ENCODE peak calls at places on chromosomes 16 and 17, in seven cellular contexts. W, P, N, V, S, J and I are unnamed samples.

GRCh38 chr16:1903220-1903574 is 15.0 kb downstream of the HS3ST6 start:
- DNase-seq in W (no peak), P (no peak), N (no peak), V (no peak), S (no peak), J (no peak), I (no peak)

GRCh38 chr16:81005644-81006471 is 827 bp downstream of the CMC2 start:
- DNase-seq in W (peak), P (peak), N (no peak), V (no peak), S (no peak), J (no peak), I (peak)

GRCh38 chr17:73308017-73308823 is 3.6 kb downstream of the CDC42EP4 start:
- DNase-seq in W (peak), P (peak), N (no peak), V (no peak), S (peak), J (no peak), I (peak)

GRCh38 chr16:57482845-57483545 is 3.3 kb downstream of the DOK4 start:
- DNase-seq in W (no peak), P (peak), N (no peak), V (no peak), S (no peak), J (no peak), I (no peak)

GRCh38 chr17:16406742-16407674 is 8.4 kb upstream of the TRPV2 start:
- DNase-seq in W (no peak), P (no peak), N (peak), V (peak), S (peak), J (peak), I (no peak)

GRCh38 chr16:73420244-73421040 is 372.5 kb upstream of the ZFHX3 start:
- DNase-seq in W (no peak), P (no peak), N (no peak), V (no peak), S (no peak), J (no peak), I (no peak)

GRCh38 chr16:424623-425081 is 797 bp upstream of the RAB11FIP3 start:
- DNase-seq in W (no peak), P (no peak), N (no peak), V (no peak), S (no peak), J (no peak), I (peak)

GRCh38 chr16:727291-727977 is 528 bp downstream of the HAGHL start:
- DNase-seq in W (no peak), P (no peak), N (no peak), V (peak), S (peak), J (no peak), I (no peak)

GRCh38 chr17:40564883-40565744 is at the start of gene CCR7:
- DNase-seq in W (no peak), P (no peak), N (no peak), V (no peak), S (peak), J (no peak), I (no peak)

GRCh38 chr17:33370384-33370783 is 77.3 kb upstream of the ASIC2 start:
- DNase-seq in W (no peak), P (no peak), N (no peak), V (no peak), S (no peak), J (no peak), I (no peak)

GRCh38 chr16:56848955-56849689 is 15.9 kb upstream of the SLC12A3 start:
- DNase-seq in W (no peak), P (peak), N (no peak), V (no peak), S (no peak), J (no peak), I (no peak)

GRCh38 chr17:82477934-82478333 is 19.4 kb downstream of the NARF start:
- DNase-seq in W (no peak), P (no peak), N (no peak), V (no peak), S (no peak), J (no peak), I (no peak)

GRCh38 chr16:27333104-27333503 is 19.3 kb downstream of the IL4R start:
- DNase-seq in W (no peak), P (no peak), N (no peak), V (no peak), S (no peak), J (no peak), I (no peak)

GRCh38 chr17:73838815-73839214 is 194.6 kb upstream of the SDK2 start:
- DNase-seq in W (no peak), P (no peak), N (no peak), V (peak), S (no peak), J (no peak), I (no peak)

GRCh38 chr17:80827646-80828643 is 163.7 kb upstream of the CHMP6 start:
- DNase-seq in W (no peak), P (no peak), N (peak), V (no peak), S (no peak), J (no peak), I (no peak)

GRCh38 chr16:19523184-19523558 is 571 bp upstream of the CCP110 start:
- DNase-seq in W (no peak), P (peak), N (no peak), V (no peak), S (no peak), J (no peak), I (no peak)

GRCh38 chr17:74012465-74012864 is 191.0 kb upstream of the RPL38 start:
- DNase-seq in W (no peak), P (peak), N (no peak), V (no peak), S (no peak), J (no peak), I (no peak)

GRCh38 chr17:58265902-58266875 is 14.5 kb downstream of the MPO start:
- DNase-seq in W (no peak), P (no peak), N (no peak), V (no peak), S (no peak), J (no peak), I (no peak)

GRCh38 chr16:58448890-58449289 is 51.1 kb upstream of the NDRG4 start:
- DNase-seq in W (no peak), P (peak), N (no peak), V (peak), S (no peak), J (no peak), I (no peak)

GRCh38 chr17:44918006-44918405 is 2.7 kb upstream of the GFAP start:
- DNase-seq in W (no peak), P (no peak), N (no peak), V (no peak), S (no peak), J (no peak), I (no peak)

GRCh38 chr16:29023279-29024278 is 38.7 kb downstream of the LAT start:
- DNase-seq in W (no peak), P (no peak), N (no peak), V (no peak), S (no peak), J (no peak), I (no peak)

GRCh38 chr17:16351831-16352230 is 1.4 kb downstream of the CENPV start:
- DNase-seq in W (no peak), P (no peak), N (no peak), V (no peak), S (no peak), J (no peak), I (no peak)

GRCh38 chr16:414395-415169 is 10.9 kb upstream of the RAB11FIP3 start:
- DNase-seq in W (no peak), P (no peak), N (no peak), V (no peak), S (peak), J (no peak), I (no peak)

GRCh38 chr17:74862919-74863318 is 3.2 kb upstream of the GRIN2C start:
- DNase-seq in W (no peak), P (no peak), N (no peak), V (no peak), S (no peak), J (no peak), I (no peak)

GRCh38 chr17:42814633-42815399 is 9.3 kb downstream of the BECN1 start:
- DNase-seq in W (no peak), P (no peak), N (no peak), V (no peak), S (no peak), J (no peak), I (no peak)

GRCh38 chr17:17358866-17359265 is 55.7 kb downstream of the NT5M start:
- DNase-seq in W (no peak), P (no peak), N (no peak), V (no peak), S (no peak), J (no peak), I (no peak)

GRCh38 chr16:14606102-14606501 is 24.0 kb downstream of the PARN start:
- DNase-seq in W (no peak), P (no peak), N (no peak), V (no peak), S (no peak), J (peak), I (no peak)

GRCh38 chr16:14602443-14602963 is 27.6 kb downstream of the PARN start:
- DNase-seq in W (no peak), P (no peak), N (no peak), V (no peak), S (no peak), J (no peak), I (no peak)

DNA sequence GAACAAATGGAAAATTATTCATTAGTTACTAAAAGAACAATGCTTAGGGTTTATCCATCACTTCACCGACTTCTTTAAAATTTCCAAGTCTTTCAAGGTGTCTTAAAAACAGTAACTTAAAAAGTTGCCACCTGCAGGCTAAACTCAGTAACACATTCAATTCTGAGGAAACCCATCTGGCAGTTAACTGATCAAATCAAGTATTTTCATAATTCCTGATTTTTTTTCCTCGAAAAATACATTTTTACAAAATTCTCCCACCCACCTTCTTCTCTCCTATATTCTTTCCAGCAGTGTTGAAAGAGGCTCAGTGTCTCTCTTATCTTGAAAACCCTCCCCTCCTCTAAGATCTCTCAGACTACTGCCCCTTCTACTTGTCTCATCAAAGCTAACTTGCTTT is 29.9 kb downstream of the PARN start:
- DNase-seq in W (peak), P (peak), N (no peak), V (peak), S (peak), J (no peak), I (peak)
- TF ChIP-seq JUND in W (no peak), P (no peak), N (no peak), V (no peak), S (no peak), J (no peak), I (no peak)

GRCh38 chr16:86683441-86684194 is 105.3 kb downstream of the FOXL1 start:
- DNase-seq in W (no peak), P (no peak), N (no peak), V (no peak), S (no peak), J (no peak), I (no peak)

GRCh38 chr16:86680661-86681439 is 102.5 kb downstream of the FOXL1 start:
- DNase-seq in W (no peak), P (no peak), N (no peak), V (no peak), S (no peak), J (no peak), I (no peak)

GRCh38 chr16:86681440-86681838 is 103.1 kb downstream of the FOXL1 start:
- DNase-seq in W (no peak), P (no peak), N (no peak), V (no peak), S (no peak), J (no peak), I (no peak)

GRCh38 chr16:86682219-86682904 is 104.0 kb downstream of the FOXL1 start:
- DNase-seq in W (no peak), P (no peak), N (no peak), V (no peak), S (no peak), J (no peak), I (no peak)

GRCh38 chr16:86685071-86685470 is 106.7 kb downstream of the FOXL1 start:
- DNase-seq in W (no peak), P (no peak), N (no peak), V (no peak), S (no peak), J (no peak), I (no peak)
- TF ChIP-seq JUND in W (no peak), P (no peak), N (no peak), V (no peak), S (no peak), J (no peak), I (no peak)

GRCh38 chr16:84752600-84752999 is 52.8 kb downstream of the USP10 start:
- DNase-seq in W (no peak), P (no peak), N (no peak), V (no peak), S (no peak), J (no peak), I (no peak)
- TF ChIP-seq JUND in W (no peak), P (no peak), N (no peak), V (no peak), S (no peak), J (no peak), I (no peak)

GRCh38 chr17:2067559-2067958 is 12.7 kb downstream of the HIC1 start:
- DNase-seq in W (no peak), P (no peak), N (no peak), V (no peak), S (no peak), J (no peak), I (no peak)

GRCh38 chr17:2067048-2067452 is 12.1 kb downstream of the HIC1 start:
- DNase-seq in W (no peak), P (no peak), N (no peak), V (no peak), S (no peak), J (no peak), I (no peak)

GRCh38 chr17:2070241-2071023 is 15.5 kb downstream of the HIC1 start:
- DNase-seq in W (no peak), P (no peak), N (no peak), V (no peak), S (no peak), J (peak), I (no peak)

GRCh38 chr17:2068101-2068518 is 13.2 kb downstream of the HIC1 start:
- DNase-seq in W (no peak), P (no peak), N (no peak), V (no peak), S (no peak), J (no peak), I (no peak)

DNA sequence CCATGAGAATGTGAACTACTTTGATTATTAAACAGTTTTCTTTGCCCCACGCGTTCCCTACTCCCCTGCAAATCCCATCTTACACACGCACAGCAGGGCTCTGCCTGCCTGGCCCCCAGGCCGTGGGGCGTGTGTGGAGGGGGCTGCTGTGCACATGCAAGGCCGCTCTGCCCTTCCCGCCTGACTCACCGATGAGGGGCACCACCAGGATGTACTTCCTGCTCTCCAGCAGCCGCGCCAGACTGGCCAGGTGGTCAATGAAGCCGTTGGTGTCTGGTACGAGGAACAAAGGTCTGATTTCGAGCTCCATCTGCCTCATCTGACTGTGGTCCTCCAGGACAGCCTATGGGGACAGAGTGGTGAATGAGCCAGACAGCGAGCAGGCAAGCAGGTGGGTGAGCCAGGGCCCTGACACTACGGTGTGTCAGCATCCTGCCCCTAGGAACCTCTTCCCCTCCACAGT is 13.7 kb downstream of the HIC1 start:
- DNase-seq in W (no peak), P (no peak), N (no peak), V (peak), S (no peak), J (no peak), I (no peak)
- TF ChIP-seq JUND in W (no peak), P (no peak), N (no peak), V (no peak), S (no peak), J (no peak), I (no peak)

DNA sequence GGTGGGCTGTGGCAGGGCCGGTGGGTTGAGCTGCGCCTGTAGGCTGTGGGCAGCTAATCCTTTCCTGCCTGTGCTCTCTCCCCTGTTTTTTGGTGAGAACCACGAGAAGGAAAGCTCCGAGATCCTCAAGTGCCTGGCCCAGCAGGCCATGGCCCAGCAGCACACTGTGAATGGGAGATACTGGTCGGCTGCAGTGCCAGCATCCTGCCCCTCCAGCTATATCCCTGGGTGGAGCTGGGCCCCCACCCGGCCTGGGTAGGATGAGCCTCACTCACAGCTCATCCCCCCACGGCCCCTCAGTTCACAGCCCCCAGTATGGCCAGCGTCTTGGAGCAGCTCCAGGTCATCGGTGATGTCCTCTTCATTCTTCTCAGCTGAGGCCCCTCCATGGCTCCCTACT is 164.4 kb upstream of the ZNF267 start:
- DNase-seq in W (no peak), P (no peak), N (no peak), V (no peak), S (peak), J (no peak), I (no peak)
- TF ChIP-seq JUND in W (no peak), P (no peak), N (no peak), V (no peak), S (no peak), J (no peak), I (no peak)

GRCh38 chr16:4313563-4314531 is 2.0 kb upstream of the GLIS2 start:
- DNase-seq in W (peak), P (peak), N (no peak), V (peak), S (peak), J (no peak), I (no peak)

GRCh38 chr16:4306439-4307214 is 9.2 kb upstream of the GLIS2 start:
- DNase-seq in W (no peak), P (no peak), N (no peak), V (peak), S (no peak), J (no peak), I (no peak)

GRCh38 chr16:4309102-4309832 is 6.6 kb upstream of the GLIS2 start:
- DNase-seq in W (no peak), P (no peak), N (no peak), V (no peak), S (no peak), J (no peak), I (no peak)

GRCh38 chr16:4307215-4308037 is 8.4 kb upstream of the GLIS2 start:
- DNase-seq in W (peak), P (peak), N (peak), V (peak), S (peak), J (peak), I (peak)

GRCh38 chr16:4309833-4310266 is 6.0 kb upstream of the GLIS2 start:
- DNase-seq in W (peak), P (peak), N (peak), V (no peak), S (no peak), J (no peak), I (peak)
- TF ChIP-seq JUND in W (no peak), P (no peak), N (no peak), V (no peak), S (no peak), J (no peak), I (no peak)

GRCh38 chr16:11755022-11755760 is 12.5 kb upstream of the TXNDC11 start:
- DNase-seq in W (no peak), P (no peak), N (no peak), V (no peak), S (no peak), J (no peak), I (no peak)

GRCh38 chr16:11759163-11759834 is 16.6 kb upstream of the TXNDC11 start:
- DNase-seq in W (no peak), P (no peak), N (no peak), V (no peak), S (no peak), J (no peak), I (no peak)

GRCh38 chr16:11762431-11762830 is 19.8 kb upstream of the TXNDC11 start:
- DNase-seq in W (no peak), P (no peak), N (no peak), V (no peak), S (no peak), J (no peak), I (no peak)

GRCh38 chr16:11757671-11758545 is 15.3 kb upstream of the TXNDC11 start:
- DNase-seq in W (no peak), P (peak), N (no peak), V (no peak), S (no peak), J (no peak), I (no peak)

DNA sequence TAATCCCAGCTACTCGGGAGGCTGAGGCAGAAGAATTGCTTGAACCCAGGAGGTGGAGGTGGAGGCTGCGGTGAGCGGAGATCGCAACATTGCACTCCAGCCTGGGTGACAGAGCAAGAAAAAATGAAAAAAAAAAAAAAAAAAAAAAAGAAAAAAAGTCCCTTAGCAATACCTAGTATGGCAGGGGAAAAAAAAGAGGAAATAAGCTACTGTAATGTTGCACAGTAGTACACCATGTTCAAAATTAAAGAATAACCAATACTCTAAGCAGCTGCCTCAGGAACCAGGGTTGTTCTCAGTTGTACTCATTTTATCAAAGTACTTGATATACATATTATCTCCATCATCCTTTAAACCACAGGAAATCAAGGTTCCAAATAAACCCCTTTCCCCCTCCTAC is 17.3 kb upstream of the TXNDC11 start:
- DNase-seq in W (no peak), P (no peak), N (no peak), V (no peak), S (no peak), J (no peak), I (no peak)
- TF ChIP-seq JUND in W (no peak), P (no peak), N (no peak), V (no peak), S (no peak), J (no peak), I (no peak)

GRCh38 chr17:64187093-64187895 is 57.4 kb upstream of the ERN1 start:
- DNase-seq in W (no peak), P (peak), N (no peak), V (no peak), S (no peak), J (no peak), I (no peak)
- TF ChIP-seq JUND in W (no peak), P (no peak), N (no peak), V (no peak), S (no peak), J (no peak), I (no peak)

GRCh38 chr17:8324913-8325312 is 14.7 kb upstream of the ODF4 start:
- DNase-seq in W (no peak), P (no peak), N (no peak), V (no peak), S (no peak), J (no peak), I (no peak)

GRCh38 chr17:8322078-8322477 is 12.0 kb downstream of the ARHGEF15 start:
- DNase-seq in W (no peak), P (no peak), N (no peak), V (peak), S (no peak), J (no peak), I (no peak)

GRCh38 chr17:8324132-8324531 is 14.1 kb downstream of the ARHGEF15 start:
- DNase-seq in W (no peak), P (no peak), N (no peak), V (peak), S (no peak), J (no peak), I (no peak)

GRCh38 chr17:8332128-8332527 is 7.5 kb upstream of the ODF4 start:
- DNase-seq in W (no peak), P (no peak), N (no peak), V (no peak), S (no peak), J (no peak), I (no peak)

GRCh38 chr17:8326591-8327583 is 12.8 kb upstream of the ODF4 start:
- DNase-seq in W (no peak), P (no peak), N (no peak), V (peak), S (no peak), J (no peak), I (no peak)
- TF ChIP-seq JUND in W (no peak), P (no peak), N (no peak), V (no peak), S (no peak), J (no peak), I (no peak)

GRCh38 chr17:4175921-4176802 is 33.2 kb downstream of the CYB5D2 start:
- DNase-seq in W (no peak), P (no peak), N (no peak), V (no peak), S (no peak), J (no peak), I (no peak)
- TF ChIP-seq JUND in W (no peak), P (no peak), N (no peak), V (no peak), S (no peak), J (no peak), I (no peak)